ENCODE peak calls at places on chromosomes 3 and 15, in nine cellular contexts. One of them, this sample, is unnamed.

GRCh38 chr3:49133226-49133951 is 539 bp upstream of the LAMB2 start:
- DNase-seq in GM23248: peak; percentile 95
- DNase-seq in stomach: peak; percentile 87
- DNase-seq in heart right ventricle: peak; percentile 93
- DNase-seq in heart left ventricle: peak; percentile 92
- DNase-seq in naive thymus-derived CD4-positive, alpha-beta T cell: no peak
- DNase-seq in endodermal cell: peak; percentile 92
- DNase-seq in sigmoid colon: peak; percentile 95
- DNase-seq in aorta: peak; percentile 94
- DNase-seq in this sample: peak; percentile 83

GRCh38 chr3:13045904-13046568 is 27.2 kb downstream of the IQSEC1 start:
- DNase-seq in GM23248: no peak
- DNase-seq in stomach: no peak
- DNase-seq in heart right ventricle: peak; percentile 23
- DNase-seq in heart left ventricle: peak; percentile 42
- DNase-seq in naive thymus-derived CD4-positive, alpha-beta T cell: no peak
- DNase-seq in endodermal cell: no peak
- DNase-seq in sigmoid colon: no peak
- DNase-seq in aorta: no peak
- DNase-seq in this sample: no peak

GRCh38 chr3:42263354-42264346 is 2.3 kb downstream of the CCK start:
- DNase-seq in GM23248: peak; percentile 51
- DNase-seq in stomach: no peak
- DNase-seq in heart right ventricle: no peak
- DNase-seq in heart left ventricle: no peak
- DNase-seq in naive thymus-derived CD4-positive, alpha-beta T cell: peak; percentile 30
- DNase-seq in endodermal cell: peak; percentile 87
- DNase-seq in sigmoid colon: no peak
- DNase-seq in aorta: no peak
- DNase-seq in this sample: no peak

GRCh38 chr3:136396916-136397315 is 146.8 kb downstream of the PCCB start:
- DNase-seq in GM23248: peak; percentile 7
- DNase-seq in stomach: no peak
- DNase-seq in heart right ventricle: no peak
- DNase-seq in heart left ventricle: no peak
- DNase-seq in naive thymus-derived CD4-positive, alpha-beta T cell: no peak
- DNase-seq in endodermal cell: no peak
- DNase-seq in sigmoid colon: no peak
- DNase-seq in aorta: no peak
- DNase-seq in this sample: no peak

GRCh38 chr3:90091557-90091956 is 984.1 kb downstream of the EPHA3 start:
- DNase-seq in GM23248: peak; percentile 61
- DNase-seq in stomach: no peak
- DNase-seq in heart right ventricle: peak; percentile 17
- DNase-seq in heart left ventricle: no peak
- DNase-seq in naive thymus-derived CD4-positive, alpha-beta T cell: no peak
- DNase-seq in endodermal cell: peak; percentile 75
- DNase-seq in sigmoid colon: peak; percentile 72
- DNase-seq in aorta: no peak
- DNase-seq in this sample: no peak

GRCh38 chr15:80594091-80594889 is 100.8 kb upstream of the ABHD17C start:
- DNase-seq in GM23248: no peak
- DNase-seq in stomach: no peak
- DNase-seq in heart right ventricle: no peak
- DNase-seq in heart left ventricle: no peak
- DNase-seq in naive thymus-derived CD4-positive, alpha-beta T cell: no peak
- DNase-seq in endodermal cell: peak; percentile 26
- DNase-seq in sigmoid colon: peak; percentile 53
- DNase-seq in aorta: no peak
- DNase-seq in this sample: no peak

GRCh38 chr3:113214227-113214626 is 2.9 kb downstream of the BOC start:
- DNase-seq in GM23248: no peak
- DNase-seq in stomach: no peak
- DNase-seq in heart right ventricle: no peak
- DNase-seq in heart left ventricle: no peak
- DNase-seq in naive thymus-derived CD4-positive, alpha-beta T cell: no peak
- DNase-seq in endodermal cell: no peak
- DNase-seq in sigmoid colon: no peak
- DNase-seq in aorta: no peak
- DNase-seq in this sample: no peak

GRCh38 chr15:81222007-81222406 is 25.3 kb downstream of the IL16 start:
- DNase-seq in GM23248: no peak
- DNase-seq in stomach: no peak
- DNase-seq in heart right ventricle: no peak
- DNase-seq in heart left ventricle: no peak
- DNase-seq in naive thymus-derived CD4-positive, alpha-beta T cell: no peak
- DNase-seq in endodermal cell: no peak
- DNase-seq in sigmoid colon: no peak
- DNase-seq in aorta: no peak
- DNase-seq in this sample: no peak

GRCh38 chr3:99761415-99761981 is 56.2 kb upstream of the CMSS1 start:
- DNase-seq in GM23248: no peak
- DNase-seq in stomach: no peak
- DNase-seq in heart right ventricle: no peak
- DNase-seq in heart left ventricle: no peak
- DNase-seq in naive thymus-derived CD4-positive, alpha-beta T cell: no peak
- DNase-seq in endodermal cell: no peak
- DNase-seq in sigmoid colon: no peak
- DNase-seq in aorta: no peak
- DNase-seq in this sample: no peak

GRCh38 chr3:67655364-67656121 is 1.1 kb upstream of the SUCLG2 start:
- DNase-seq in GM23248: peak; percentile 16
- DNase-seq in stomach: peak; percentile 45
- DNase-seq in heart right ventricle: no peak
- DNase-seq in heart left ventricle: peak; percentile 44
- DNase-seq in naive thymus-derived CD4-positive, alpha-beta T cell: peak; percentile 65
- DNase-seq in endodermal cell: no peak
- DNase-seq in sigmoid colon: no peak
- DNase-seq in aorta: no peak
- DNase-seq in this sample: peak; percentile 35

GRCh38 chr3:141753399-141753798 is 9.8 kb upstream of the GRK7 start:
- DNase-seq in GM23248: no peak
- DNase-seq in stomach: no peak
- DNase-seq in heart right ventricle: no peak
- DNase-seq in heart left ventricle: no peak
- DNase-seq in naive thymus-derived CD4-positive, alpha-beta T cell: no peak
- DNase-seq in endodermal cell: no peak
- DNase-seq in sigmoid colon: no peak
- DNase-seq in aorta: no peak
- DNase-seq in this sample: no peak

GRCh38 chr15:33795076-33795475 is 173.2 kb upstream of the CHRM5 start:
- DNase-seq in GM23248: no peak
- DNase-seq in stomach: no peak
- DNase-seq in heart right ventricle: no peak
- DNase-seq in heart left ventricle: no peak
- DNase-seq in naive thymus-derived CD4-positive, alpha-beta T cell: no peak
- DNase-seq in endodermal cell: no peak
- DNase-seq in sigmoid colon: no peak
- DNase-seq in aorta: no peak
- DNase-seq in this sample: no peak

GRCh38 chr3:42712344-42712648 is 9.7 kb upstream of the HHATL start:
- DNase-seq in GM23248: no peak
- DNase-seq in stomach: no peak
- DNase-seq in heart right ventricle: no peak
- DNase-seq in heart left ventricle: peak; percentile 12
- DNase-seq in naive thymus-derived CD4-positive, alpha-beta T cell: no peak
- DNase-seq in endodermal cell: no peak
- DNase-seq in sigmoid colon: no peak
- DNase-seq in aorta: peak; percentile 51
- DNase-seq in this sample: no peak

GRCh38 chr3:39000008-39000450 is 51.7 kb downstream of the SCN11A start:
- DNase-seq in GM23248: peak; percentile 83
- DNase-seq in stomach: no peak
- DNase-seq in heart right ventricle: no peak
- DNase-seq in heart left ventricle: no peak
- DNase-seq in naive thymus-derived CD4-positive, alpha-beta T cell: peak; percentile 36
- DNase-seq in endodermal cell: no peak
- DNase-seq in sigmoid colon: no peak
- DNase-seq in aorta: no peak
- DNase-seq in this sample: no peak

GRCh38 chr3:55718475-55718874 is 231.4 kb upstream of the WNT5A start:
- DNase-seq in GM23248: peak; percentile 42
- DNase-seq in stomach: no peak
- DNase-seq in heart right ventricle: no peak
- DNase-seq in heart left ventricle: no peak
- DNase-seq in naive thymus-derived CD4-positive, alpha-beta T cell: no peak
- DNase-seq in endodermal cell: no peak
- DNase-seq in sigmoid colon: no peak
- DNase-seq in aorta: no peak
- DNase-seq in this sample: no peak

GRCh38 chr3:154885016-154885415 is 195.1 kb upstream of the MME start:
- DNase-seq in GM23248: peak; percentile 50
- DNase-seq in stomach: no peak
- DNase-seq in heart right ventricle: no peak
- DNase-seq in heart left ventricle: no peak
- DNase-seq in naive thymus-derived CD4-positive, alpha-beta T cell: no peak
- DNase-seq in endodermal cell: no peak
- DNase-seq in sigmoid colon: no peak
- DNase-seq in aorta: no peak
- DNase-seq in this sample: no peak

DNA sequence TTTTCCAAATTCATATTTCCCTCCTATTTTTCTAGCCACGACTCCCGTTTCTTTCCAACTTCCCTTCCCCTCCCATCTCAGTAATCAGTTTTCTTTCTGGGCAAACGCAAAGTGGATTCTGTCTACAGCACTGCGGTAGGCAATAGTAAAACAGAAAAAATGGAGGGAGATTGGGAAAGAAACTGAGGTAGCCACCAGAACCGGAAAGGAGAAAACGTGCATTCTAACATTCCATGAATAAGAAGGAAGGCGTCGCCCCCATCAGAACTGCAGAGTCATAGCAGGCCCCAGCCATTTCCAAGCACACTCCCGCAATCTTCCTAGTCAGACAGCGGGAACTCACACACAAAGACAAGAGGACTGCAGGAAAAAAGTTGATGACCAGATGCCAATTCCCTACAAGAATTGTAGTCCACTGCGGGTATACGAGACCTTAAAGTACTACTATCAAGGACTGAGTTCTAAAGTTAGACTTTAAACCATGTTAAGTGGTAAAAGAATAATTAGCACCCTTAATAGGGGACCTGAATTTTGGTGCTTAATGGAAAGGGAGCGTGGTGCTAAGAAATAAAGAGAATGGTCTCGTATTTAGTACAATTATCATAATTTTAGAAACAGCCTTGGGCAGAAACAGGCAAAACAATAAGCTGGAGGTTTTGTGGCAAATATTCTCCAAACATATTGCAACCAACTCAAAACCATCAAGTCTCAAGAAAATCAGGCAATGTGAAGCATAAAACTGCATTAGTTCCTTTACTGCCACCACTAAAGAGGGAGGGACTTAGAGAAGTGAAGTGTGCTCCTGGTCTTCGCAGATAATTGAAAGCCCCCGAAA is 1.4 kb downstream of the PFN2 start:
- DNase-seq in GM23248: peak; percentile 93
- DNase-seq in stomach: no peak
- DNase-seq in heart right ventricle: peak; percentile 34
- DNase-seq in heart left ventricle: peak; percentile 47
- DNase-seq in naive thymus-derived CD4-positive, alpha-beta T cell: no peak
- DNase-seq in endodermal cell: peak; percentile 87
- DNase-seq in sigmoid colon: peak; percentile 74
- DNase-seq in aorta: peak; percentile 77
- DNase-seq in this sample: peak; percentile 60
- H3K4me1 ChIP-seq in GM23248: peaks cover 42% of the 10 kb centered on the region
- H3K4me1 ChIP-seq in stomach: peaks cover 27% of the 10 kb centered on the region
- H3K4me1 ChIP-seq in heart right ventricle: peaks cover 50% of the 10 kb centered on the region
- H3K4me1 ChIP-seq in heart left ventricle: peaks cover 30% of the 10 kb centered on the region
- H3K4me1 ChIP-seq in naive thymus-derived CD4-positive, alpha-beta T cell: peaks cover 4% of the 10 kb centered on the region
- H3K4me1 ChIP-seq in endodermal cell: peaks cover 9% of the 10 kb centered on the region
- H3K4me1 ChIP-seq in sigmoid colon: peaks cover 47% of the 10 kb centered on the region
- H3K4me1 ChIP-seq in aorta: no peaks in the 10 kb centered on the region
- H3K4me1 ChIP-seq in this sample: peaks cover 27% of the 10 kb centered on the region

DNA sequence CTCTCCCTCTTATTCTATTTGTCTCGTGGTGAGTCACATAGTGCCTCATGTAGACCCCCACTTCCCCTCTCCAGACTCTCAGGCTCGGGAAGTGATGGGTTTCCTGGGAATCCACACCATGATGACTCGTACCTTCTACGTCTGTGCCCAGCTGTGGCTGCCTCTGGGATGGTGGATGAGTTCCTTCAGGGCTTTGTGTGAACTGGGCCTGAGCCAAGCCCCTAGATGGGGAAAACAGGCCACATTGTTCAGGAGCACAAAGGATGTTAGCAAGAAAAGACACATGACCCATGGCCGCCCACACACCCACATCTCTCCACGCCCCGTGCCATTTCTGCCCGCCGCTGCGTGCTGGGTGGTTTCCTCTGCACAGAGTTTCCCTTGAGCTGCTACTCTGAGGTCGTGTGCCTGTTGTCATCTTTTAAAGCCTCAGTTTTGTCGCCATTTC is 10.5 kb downstream of the ISG20 start:
- DNase-seq in GM23248: peak; percentile 82
- DNase-seq in stomach: peak; percentile 53
- DNase-seq in heart right ventricle: peak; percentile 61
- DNase-seq in heart left ventricle: peak; percentile 77
- DNase-seq in naive thymus-derived CD4-positive, alpha-beta T cell: peak; percentile 57
- DNase-seq in endodermal cell: no peak
- DNase-seq in sigmoid colon: peak; percentile 71
- DNase-seq in aorta: no peak
- DNase-seq in this sample: no peak
- H3K4me1 ChIP-seq in GM23248: peaks cover 8% of the 10 kb centered on the region
- H3K4me1 ChIP-seq in stomach: peaks cover 50% of the 10 kb centered on the region
- H3K4me1 ChIP-seq in heart right ventricle: peaks cover 26% of the 10 kb centered on the region
- H3K4me1 ChIP-seq in heart left ventricle: peaks cover 23% of the 10 kb centered on the region
- H3K4me1 ChIP-seq in naive thymus-derived CD4-positive, alpha-beta T cell: peaks cover 80% of the 10 kb centered on the region
- H3K4me1 ChIP-seq in endodermal cell: no peaks in the 10 kb centered on the region
- H3K4me1 ChIP-seq in sigmoid colon: no peaks in the 10 kb centered on the region
- H3K4me1 ChIP-seq in aorta: no peaks in the 10 kb centered on the region
- H3K4me1 ChIP-seq in this sample: no peaks in the 10 kb centered on the region

DNA sequence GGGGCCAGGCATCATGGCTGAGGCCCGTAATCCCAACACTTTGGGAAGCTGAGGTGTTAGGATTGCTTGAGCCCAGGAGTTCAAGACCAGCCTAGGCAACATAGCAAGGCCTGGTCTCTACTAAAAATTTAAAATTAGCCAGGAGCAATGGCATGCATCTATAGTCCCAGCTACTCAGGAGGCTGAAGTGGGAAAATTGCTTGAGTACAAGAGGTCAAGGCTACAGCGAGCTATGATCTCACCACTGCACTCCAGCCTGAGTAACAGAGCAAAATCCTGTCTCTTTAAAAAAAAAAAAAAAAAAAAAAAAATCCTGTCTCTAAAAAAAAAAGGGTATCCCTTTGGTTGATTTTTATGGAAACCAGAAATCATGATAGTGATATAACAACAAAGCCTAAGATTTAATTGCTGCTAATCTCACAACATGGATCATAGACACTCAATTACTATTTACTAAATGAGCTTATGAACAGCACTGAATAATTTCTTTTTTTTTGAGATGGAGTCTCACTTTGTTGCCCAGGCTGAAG is 12.1 kb downstream of the PCLAF start:
- DNase-seq in GM23248: no peak
- DNase-seq in stomach: no peak
- DNase-seq in heart right ventricle: no peak
- DNase-seq in heart left ventricle: no peak
- DNase-seq in naive thymus-derived CD4-positive, alpha-beta T cell: no peak
- DNase-seq in endodermal cell: no peak
- DNase-seq in sigmoid colon: no peak
- DNase-seq in aorta: no peak
- DNase-seq in this sample: no peak
- H3K4me1 ChIP-seq in GM23248: no peaks in the 10 kb centered on the region
- H3K4me1 ChIP-seq in stomach: no peaks in the 10 kb centered on the region
- H3K4me1 ChIP-seq in heart right ventricle: no peaks in the 10 kb centered on the region
- H3K4me1 ChIP-seq in heart left ventricle: no peaks in the 10 kb centered on the region
- H3K4me1 ChIP-seq in naive thymus-derived CD4-positive, alpha-beta T cell: no peaks in the 10 kb centered on the region
- H3K4me1 ChIP-seq in endodermal cell: no peaks in the 10 kb centered on the region
- H3K4me1 ChIP-seq in sigmoid colon: no peaks in the 10 kb centered on the region
- H3K4me1 ChIP-seq in aorta: no peaks in the 10 kb centered on the region
- H3K4me1 ChIP-seq in this sample: no peaks in the 10 kb centered on the region

GRCh38 chr15:72227192-72227586 is 3.8 kb downstream of the PKM start:
- DNase-seq in GM23248: peak; percentile 92
- DNase-seq in stomach: no peak
- DNase-seq in heart right ventricle: no peak
- DNase-seq in heart left ventricle: no peak
- DNase-seq in naive thymus-derived CD4-positive, alpha-beta T cell: no peak
- DNase-seq in endodermal cell: no peak
- DNase-seq in sigmoid colon: no peak
- DNase-seq in aorta: no peak
- DNase-seq in this sample: peak; percentile 68
- H3K4me1 ChIP-seq in GM23248: peaks cover 52% of the 10 kb centered on the region
- H3K4me1 ChIP-seq in stomach: peaks cover 57% of the 10 kb centered on the region
- H3K4me1 ChIP-seq in heart right ventricle: peaks cover 50% of the 10 kb centered on the region
- H3K4me1 ChIP-seq in heart left ventricle: peaks cover 71% of the 10 kb centered on the region
- H3K4me1 ChIP-seq in naive thymus-derived CD4-positive, alpha-beta T cell: peaks cover 49% of the 10 kb centered on the region
- H3K4me1 ChIP-seq in endodermal cell: peaks cover 16% of the 10 kb centered on the region
- H3K4me1 ChIP-seq in sigmoid colon: peaks cover 59% of the 10 kb centered on the region
- H3K4me1 ChIP-seq in aorta: no peaks in the 10 kb centered on the region
- H3K4me1 ChIP-seq in this sample: peaks cover 76% of the 10 kb centered on the region

This sample was measured in gastrocnemius medialis.